ENCODE peak calls at places on chromosomes 2 and 18, in seven cellular contexts. One of them, this sample, is unnamed.
A peak's percentile ranks its signal among the peaks of the same experiment; 100 is the strongest.

GRCh38 chr2:219001100-219001576 is 7.9 kb upstream of the CRYBA2 start:
- DNase-seq in SK-N-SH: no peak
- DNase-seq in HepG2: no peak
- DNase-seq in K562: no peak
- DNase-seq in GM12878: no peak
- DNase-seq in T47D: peak; percentile 22
- DNase-seq in H1: no peak
- DNase-seq in this sample: no peak

GRCh38 chr2:233519787-233520611 is 46.6 kb downstream of the USP40 start:
- DNase-seq in SK-N-SH: no peak
- DNase-seq in HepG2: peak; percentile 18
- DNase-seq in K562: no peak
- DNase-seq in GM12878: no peak
- DNase-seq in T47D: no peak
- DNase-seq in H1: no peak
- DNase-seq in this sample: no peak

GRCh38 chr2:101474752-101475384 is at the start of gene RFX8:
- DNase-seq in SK-N-SH: no peak
- DNase-seq in HepG2: peak; percentile 53
- DNase-seq in K562: no peak
- DNase-seq in GM12878: no peak
- DNase-seq in T47D: no peak
- DNase-seq in H1: peak; percentile 57
- DNase-seq in this sample: no peak

GRCh38 chr2:232137346-232137745 is 175.8 kb downstream of the DIS3L2 start:
- DNase-seq in SK-N-SH: no peak
- DNase-seq in HepG2: no peak
- DNase-seq in K562: no peak
- DNase-seq in GM12878: no peak
- DNase-seq in T47D: no peak
- DNase-seq in H1: no peak
- DNase-seq in this sample: no peak

GRCh38 chr18:59271606-59272220 is 1.5 kb downstream of the RAX start:
- DNase-seq in SK-N-SH: no peak
- DNase-seq in HepG2: no peak
- DNase-seq in K562: no peak
- DNase-seq in GM12878: no peak
- DNase-seq in T47D: no peak
- DNase-seq in H1: no peak
- DNase-seq in this sample: no peak

GRCh38 chr2:68916226-68916625 is 36.5 kb downstream of the GKN2 start:
- DNase-seq in SK-N-SH: no peak
- DNase-seq in HepG2: no peak
- DNase-seq in K562: no peak
- DNase-seq in GM12878: no peak
- DNase-seq in T47D: no peak
- DNase-seq in H1: no peak
- DNase-seq in this sample: no peak

GRCh38 chr2:51919395-51919794 is 887.5 kb upstream of the NRXN1 start:
- DNase-seq in SK-N-SH: no peak
- DNase-seq in HepG2: no peak
- DNase-seq in K562: no peak
- DNase-seq in GM12878: no peak
- DNase-seq in T47D: no peak
- DNase-seq in H1: no peak
- DNase-seq in this sample: no peak

GRCh38 chr2:221205103-221205502 is 367.0 kb downstream of the EPHA4 start:
- DNase-seq in SK-N-SH: no peak
- DNase-seq in HepG2: peak; percentile 10
- DNase-seq in K562: no peak
- DNase-seq in GM12878: no peak
- DNase-seq in T47D: peak; percentile 85
- DNase-seq in H1: no peak
- DNase-seq in this sample: no peak

GRCh38 chr2:86764661-86765307 is 25.9 kb downstream of the CD8A start:
- DNase-seq in SK-N-SH: peak; percentile 58
- DNase-seq in HepG2: peak; percentile 43
- DNase-seq in K562: peak; percentile 53
- DNase-seq in GM12878: no peak
- DNase-seq in T47D: peak; percentile 52
- DNase-seq in H1: no peak
- DNase-seq in this sample: peak; percentile 37

GRCh38 chr2:40639294-40639693 is 187.4 kb upstream of the SLC8A1 start:
- DNase-seq in SK-N-SH: no peak
- DNase-seq in HepG2: no peak
- DNase-seq in K562: no peak
- DNase-seq in GM12878: no peak
- DNase-seq in T47D: no peak
- DNase-seq in H1: no peak
- DNase-seq in this sample: no peak

GRCh38 chr18:7535436-7536190 is 31.5 kb upstream of the PTPRM start:
- DNase-seq in SK-N-SH: no peak
- DNase-seq in HepG2: no peak
- DNase-seq in K562: no peak
- DNase-seq in GM12878: no peak
- DNase-seq in T47D: no peak
- DNase-seq in H1: no peak
- DNase-seq in this sample: no peak

GRCh38 chr2:172181840-172182239 is 79.1 kb upstream of the DLX2 start:
- DNase-seq in SK-N-SH: no peak
- DNase-seq in HepG2: no peak
- DNase-seq in K562: no peak
- DNase-seq in GM12878: no peak
- DNase-seq in T47D: no peak
- DNase-seq in H1: peak; percentile 53
- DNase-seq in this sample: no peak

GRCh38 chr18:10190564-10190963 is 263.9 kb upstream of the APCDD1 start:
- DNase-seq in SK-N-SH: no peak
- DNase-seq in HepG2: no peak
- DNase-seq in K562: no peak
- DNase-seq in GM12878: no peak
- DNase-seq in T47D: no peak
- DNase-seq in H1: no peak
- DNase-seq in this sample: no peak

GRCh38 chr18:49534846-49535601 is 26.8 kb upstream of the LIPG start:
- DNase-seq in SK-N-SH: no peak
- DNase-seq in HepG2: no peak
- DNase-seq in K562: no peak
- DNase-seq in GM12878: no peak
- DNase-seq in T47D: no peak
- DNase-seq in H1: no peak
- DNase-seq in this sample: no peak
- TF ChIP-seq JUND in SK-N-SH: no peak
- TF ChIP-seq JUND in HepG2: no peak
- TF ChIP-seq JUND in K562: no peak
- TF ChIP-seq JUND in GM12878: no peak
- TF ChIP-seq JUND in T47D: no peak
- TF ChIP-seq JUND in H1: no peak
- TF ChIP-seq JUND in this sample: no peak

GRCh38 chr2:235026137-235026536 is 74.3 kb downstream of the SH3BP4 start:
- DNase-seq in SK-N-SH: no peak
- DNase-seq in HepG2: peak; percentile 47
- DNase-seq in K562: no peak
- DNase-seq in GM12878: no peak
- DNase-seq in T47D: peak; percentile 54
- DNase-seq in H1: no peak
- DNase-seq in this sample: peak; percentile 71
- TF ChIP-seq JUND in SK-N-SH: peak; percentile 88
- TF ChIP-seq JUND in HepG2: no peak
- TF ChIP-seq JUND in K562: no peak
- TF ChIP-seq JUND in GM12878: no peak
- TF ChIP-seq JUND in T47D: no peak
- TF ChIP-seq JUND in H1: no peak
- TF ChIP-seq JUND in this sample: peak; percentile 85

DNA sequence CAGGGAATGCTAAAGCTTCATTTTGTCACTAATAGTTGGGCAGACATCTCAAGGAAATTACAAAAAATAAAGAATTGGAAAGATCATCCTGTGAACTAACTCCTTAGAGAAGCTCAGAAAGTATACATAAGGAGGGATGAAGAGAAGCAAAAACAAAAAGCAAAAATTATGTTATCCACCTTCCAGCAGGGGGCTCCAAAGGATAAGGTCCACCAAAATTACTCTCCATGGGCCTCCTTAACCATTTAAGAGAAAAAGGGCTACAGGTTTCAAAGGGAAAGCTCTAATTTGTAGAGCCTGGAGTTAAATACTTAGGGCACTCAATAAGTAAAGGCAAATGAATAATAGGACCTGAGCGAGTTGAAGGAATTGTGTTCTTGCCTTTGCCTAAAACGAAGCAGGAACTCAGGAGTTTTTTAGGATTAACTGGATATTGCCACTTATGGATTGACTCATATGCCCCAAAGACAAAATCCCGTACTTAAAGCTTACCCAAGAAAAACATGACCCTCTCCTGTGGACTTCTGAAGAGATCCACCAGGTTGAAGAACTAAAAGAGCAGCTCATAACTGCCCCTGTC is 1167.9 kb downstream of the DSC3 start:
- DNase-seq in SK-N-SH: peak; percentile 23
- DNase-seq in HepG2: peak; percentile 52
- DNase-seq in K562: peak; percentile 11
- DNase-seq in GM12878: no peak
- DNase-seq in T47D: peak; percentile 69
- DNase-seq in H1: no peak
- DNase-seq in this sample: peak; percentile 10
- TF ChIP-seq JUND in SK-N-SH: no peak
- TF ChIP-seq JUND in HepG2: no peak
- TF ChIP-seq JUND in K562: no peak
- TF ChIP-seq JUND in GM12878: no peak
- TF ChIP-seq JUND in T47D: no peak
- TF ChIP-seq JUND in H1: no peak
- TF ChIP-seq JUND in this sample: no peak

DNA sequence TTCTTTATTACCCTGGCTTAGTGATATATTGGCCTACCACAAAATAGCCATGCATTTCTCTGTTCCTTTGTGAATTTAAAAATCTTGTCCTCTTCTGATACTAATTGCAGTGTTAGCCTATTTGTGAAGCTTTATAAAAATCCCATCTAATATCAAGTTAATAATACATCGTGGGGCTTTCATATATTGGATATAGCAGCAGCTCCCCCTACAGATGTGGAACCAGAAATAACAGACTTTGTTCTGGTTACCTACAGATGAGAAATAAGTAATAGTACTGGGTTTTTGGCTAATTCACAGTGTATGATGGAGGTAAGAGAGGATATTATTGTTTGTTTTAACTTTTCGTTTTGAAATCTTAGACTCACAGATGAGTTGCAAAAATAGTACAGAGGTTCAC is 1661.7 kb upstream of the PIK3C3 start:
- DNase-seq in SK-N-SH: no peak
- DNase-seq in HepG2: no peak
- DNase-seq in K562: no peak
- DNase-seq in GM12878: no peak
- DNase-seq in T47D: no peak
- DNase-seq in H1: no peak
- DNase-seq in this sample: no peak
- TF ChIP-seq JUND in SK-N-SH: no peak
- TF ChIP-seq JUND in HepG2: no peak
- TF ChIP-seq JUND in K562: no peak
- TF ChIP-seq JUND in GM12878: no peak
- TF ChIP-seq JUND in T47D: no peak
- TF ChIP-seq JUND in H1: no peak
- TF ChIP-seq JUND in this sample: no peak